ENCODE peak calls at places on chromosomes 3 and 15, in six cellular contexts. H is memory B cell, K is GOT3, Y is T follicular helper cell, C is CD14-positive monocyte, I is mucosa of gallbladder. Q is an unnamed sample.
A peak's percentile ranks its signal among the peaks of the same experiment; 100 is the strongest.

GRCh38 chr3:69967156-69967555 is 32.4 kb upstream of the SAMMSON start:
- DNase-seq in H (no peak), K (no peak), Y (no peak), C (no peak), I (no peak), Q (no peak)

GRCh38 chr15:75720297-75720696 is 7.6 kb upstream of the CSPG4 start:
- DNase-seq in H (no peak), K (no peak), Y (no peak), C (no peak), I (no peak), Q (no peak)

GRCh38 chr3:111961461-111962269 is 17.2 kb upstream of the ABHD10 start:
- DNase-seq in H (no peak), K (no peak), Y (no peak), C (no peak), I (no peak), Q (no peak)

GRCh38 chr3:149506540-149506939 is 32.0 kb downstream of the TM4SF4 start:
- DNase-seq in H (no peak), K (no peak), Y (no peak), C (no peak), I (no peak), Q (no peak)

GRCh38 chr15:44194397-44195150 is 497 bp downstream of the FRMD5 start:
- DNase-seq in H (peak; percentile 47), K (no peak), Y (peak; percentile 19), C (no peak), I (peak; percentile 20), Q (no peak)

GRCh38 chr3:135159848-135160247 is 364.8 kb downstream of the EPHB1 start:
- DNase-seq in H (no peak), K (no peak), Y (no peak), C (no peak), I (no peak), Q (no peak)

GRCh38 chr3:13507247-13507790 is 27.2 kb downstream of the HDAC11 start:
- DNase-seq in H (no peak), K (no peak), Y (no peak), C (no peak), I (no peak), Q (no peak)

GRCh38 chr15:70617076-70617910 is 146.1 kb downstream of the UACA start:
- DNase-seq in H (no peak), K (no peak), Y (no peak), C (no peak), I (no peak), Q (no peak)

GRCh38 chr15:41850482-41851166 is 12.0 kb downstream of the PLA2G4B start:
- DNase-seq in H (no peak), K (no peak), Y (no peak), C (no peak), I (no peak), Q (no peak)

GRCh38 chr3:124207077-124207476 is 215.2 kb upstream of the ROPN1 start:
- DNase-seq in H (no peak), K (no peak), Y (no peak), C (no peak), I (no peak), Q (no peak)

GRCh38 chr15:62119224-62119925 is 45.7 kb downstream of the C2CD4B start:
- DNase-seq in H (no peak), K (no peak), Y (no peak), C (peak; percentile 59), I (no peak), Q (no peak)

GRCh38 chr15:63918317-63918672 is 84.5 kb upstream of the HERC1 start:
- DNase-seq in H (no peak), K (no peak), Y (no peak), C (no peak), I (no peak), Q (no peak)

GRCh38 chr15:57607570-57608000 is 15.9 kb downstream of the MYZAP start:
- DNase-seq in H (no peak), K (no peak), Y (no peak), C (peak; percentile 51), I (peak; percentile 71), Q (no peak)

GRCh38 chr3:130789678-130790340 is 43.2 kb upstream of the PIK3R4 start:
- DNase-seq in H (no peak), K (no peak), Y (no peak), C (no peak), I (no peak), Q (no peak)

GRCh38 chr3:166274996-166275395 is 437.8 kb upstream of the BCHE start:
- DNase-seq in H (no peak), K (no peak), Y (no peak), C (no peak), I (no peak), Q (no peak)

GRCh38 chr3:56754753-56755365 is 46.9 kb downstream of the ARHGEF3 start:
- DNase-seq in H (peak; percentile 25), K (no peak), Y (peak; percentile 9), C (peak; percentile 48), I (peak; percentile 22), Q (no peak)

GRCh38 chr3:123312331-123313265 is 110.9 kb downstream of the SEC22A start:
- DNase-seq in H (no peak), K (no peak), Y (no peak), C (no peak), I (no peak), Q (no peak)

GRCh38 chr3:189975376-189975990 is 145.2 kb downstream of the P3H2 start:
- DNase-seq in H (no peak), K (no peak), Y (no peak), C (no peak), I (no peak), Q (no peak)

GRCh38 chr3:196175717-196176116 is 35.5 kb downstream of the ZDHHC19 start:
- DNase-seq in H (no peak), K (no peak), Y (no peak), C (no peak), I (no peak), Q (no peak)

GRCh38 chr3:7074217-7074616 is 213.3 kb downstream of the GRM7 start:
- DNase-seq in H (no peak), K (no peak), Y (no peak), C (no peak), I (no peak), Q (no peak)

GRCh38 chr15:101538996-101539395 is 49.5 kb upstream of the PCSK6 start:
- DNase-seq in H (no peak), K (no peak), Y (no peak), C (no peak), I (no peak), Q (no peak)

GRCh38 chr15:71559098-71559497 is 251.3 kb upstream of the NR2E3 start:
- DNase-seq in H (no peak), K (no peak), Y (no peak), C (no peak), I (no peak), Q (no peak)

GRCh38 chr15:45091161-45091560 is 22.8 kb downstream of the DUOX2 start:
- DNase-seq in H (no peak), K (no peak), Y (no peak), C (no peak), I (no peak), Q (no peak)

GRCh38 chr15:69388259-69388658 is 25.9 kb upstream of the KIF23 start:
- DNase-seq in H (no peak), K (no peak), Y (no peak), C (no peak), I (no peak), Q (no peak)

GRCh38 chr3:136465296-136465695 is 215.2 kb downstream of the PCCB start:
- DNase-seq in H (no peak), K (no peak), Y (no peak), C (no peak), I (no peak), Q (no peak)

GRCh38 chr3:13878711-13879101 is 1.2 kb downstream of the WNT7A start:
- DNase-seq in H (no peak), K (no peak), Y (no peak), C (peak; percentile 25), I (no peak), Q (no peak)

GRCh38 chr3:121957674-121958419 is 63.6 kb downstream of the SLC15A2 start:
- DNase-seq in H (no peak), K (no peak), Y (no peak), C (peak; percentile 68), I (no peak), Q (no peak)

GRCh38 chr15:29570931-29571727 is 251.1 kb downstream of the TJP1 start:
- DNase-seq in H (no peak), K (no peak), Y (no peak), C (no peak), I (no peak), Q (no peak)

GRCh38 chr3:103966749-103967148 is 1400.0 kb upstream of the ALCAM start:
- DNase-seq in H (no peak), K (no peak), Y (no peak), C (no peak), I (no peak), Q (no peak)

GRCh38 chr15:40285151-40285898 is 2.5 kb upstream of the ANKRD63 start:
- DNase-seq in H (no peak), K (no peak), Y (no peak), C (no peak), I (no peak), Q (no peak)

GRCh38 chr3:101244212-101244575 is 76.2 kb downstream of the IMPG2 start:
- DNase-seq in H (no peak), K (no peak), Y (no peak), C (no peak), I (no peak), Q (no peak)

GRCh38 chr3:125032100-125032643 is 23.6 kb downstream of the HEG1 start:
- DNase-seq in H (no peak), K (no peak), Y (no peak), C (no peak), I (no peak), Q (peak; percentile 19)

GRCh38 chr15:58513008-58513407 is 81.2 kb downstream of the LIPC start:
- DNase-seq in H (no peak), K (no peak), Y (no peak), C (no peak), I (no peak), Q (no peak)

GRCh38 chr15:51536965-51537574 is 85.5 kb downstream of the DMXL2 start:
- DNase-seq in H (no peak), K (no peak), Y (no peak), C (no peak), I (no peak), Q (no peak)

GRCh38 chr15:99928429-99928981 is 195.3 kb upstream of the LYSMD4 start:
- DNase-seq in H (peak; percentile 87), K (peak; percentile 67), Y (peak; percentile 79), C (peak; percentile 68), I (peak; percentile 89), Q (peak; percentile 73)